ENCODE peak calls at places on chromosomes 5 and 9, in six cellular contexts. One of them, this sample, is unnamed.

GRCh38 chr9:91436841-91437240 is 13.2 kb upstream of the NFIL3 start:
- DNase-seq in H9: no peak
- DNase-seq in neuronal stem cell: no peak
- DNase-seq in IMR-90: no peak
- DNase-seq in H1: no peak
- DNase-seq in trophoblast cell: no peak
- DNase-seq in this sample: no peak

GRCh38 chr9:4292781-4293180 is 7.1 kb downstream of the GLIS3 start:
- DNase-seq in H9: no peak
- DNase-seq in neuronal stem cell: no peak
- DNase-seq in IMR-90: peak; percentile 17
- DNase-seq in H1: no peak
- DNase-seq in trophoblast cell: no peak
- DNase-seq in this sample: no peak

GRCh38 chr5:99061711-99062110 is 132.9 kb upstream of the CHD1 start:
- DNase-seq in H9: no peak
- DNase-seq in neuronal stem cell: no peak
- DNase-seq in IMR-90: peak; percentile 72
- DNase-seq in H1: no peak
- DNase-seq in trophoblast cell: peak; percentile 63
- DNase-seq in this sample: peak; percentile 37

GRCh38 chr9:91111876-91112275 is 249.8 kb downstream of the AUH start:
- DNase-seq in H9: no peak
- DNase-seq in neuronal stem cell: no peak
- DNase-seq in IMR-90: no peak
- DNase-seq in H1: no peak
- DNase-seq in trophoblast cell: no peak
- DNase-seq in this sample: no peak

GRCh38 chr9:128927731-128928411 is 7.1 kb downstream of the PHYHD1 start:
- DNase-seq in H9: peak; percentile 82
- DNase-seq in neuronal stem cell: peak; percentile 64
- DNase-seq in IMR-90: peak; percentile 47
- DNase-seq in H1: peak; percentile 46
- DNase-seq in trophoblast cell: peak; percentile 46
- DNase-seq in this sample: peak; percentile 54

GRCh38 chr9:92931606-92932005 is 15.7 kb upstream of the FGD3 start:
- DNase-seq in H9: no peak
- DNase-seq in neuronal stem cell: no peak
- DNase-seq in IMR-90: no peak
- DNase-seq in H1: no peak
- DNase-seq in trophoblast cell: no peak
- DNase-seq in this sample: no peak

GRCh38 chr5:53777864-53778618 is 217.6 kb downstream of the NDUFS4 start:
- DNase-seq in H9: no peak
- DNase-seq in neuronal stem cell: no peak
- DNase-seq in IMR-90: no peak
- DNase-seq in H1: no peak
- DNase-seq in trophoblast cell: no peak
- DNase-seq in this sample: no peak

GRCh38 chr5:37174928-37175327 is 74.2 kb downstream of the CPLANE1 start:
- DNase-seq in H9: peak; percentile 31
- DNase-seq in neuronal stem cell: no peak
- DNase-seq in IMR-90: no peak
- DNase-seq in H1: no peak
- DNase-seq in trophoblast cell: no peak
- DNase-seq in this sample: no peak

GRCh38 chr5:10656176-10656830 is 92.4 kb downstream of the ANKRD33B start:
- DNase-seq in H9: peak; percentile 17
- DNase-seq in neuronal stem cell: no peak
- DNase-seq in IMR-90: peak; percentile 54
- DNase-seq in H1: no peak
- DNase-seq in trophoblast cell: no peak
- DNase-seq in this sample: no peak

GRCh38 chr5:132022737-132023136 is 11.3 kb upstream of the ACSL6 start:
- DNase-seq in H9: no peak
- DNase-seq in neuronal stem cell: no peak
- DNase-seq in IMR-90: no peak
- DNase-seq in H1: no peak
- DNase-seq in trophoblast cell: no peak
- DNase-seq in this sample: no peak

GRCh38 chr5:109921735-109922395 is 232.1 kb downstream of the MAN2A1 start:
- DNase-seq in H9: no peak
- DNase-seq in neuronal stem cell: no peak
- DNase-seq in IMR-90: no peak
- DNase-seq in H1: no peak
- DNase-seq in trophoblast cell: no peak
- DNase-seq in this sample: no peak

GRCh38 chr5:171848487-171848886 is 62.9 kb downstream of the SMIM23 start:
- DNase-seq in H9: no peak
- DNase-seq in neuronal stem cell: no peak
- DNase-seq in IMR-90: no peak
- DNase-seq in H1: no peak
- DNase-seq in trophoblast cell: no peak
- DNase-seq in this sample: no peak

GRCh38 chr9:133996531-133997520 is 4.7 kb upstream of the VAV2 start:
- DNase-seq in H9: no peak
- DNase-seq in neuronal stem cell: no peak
- DNase-seq in IMR-90: no peak
- DNase-seq in H1: no peak
- DNase-seq in trophoblast cell: no peak
- DNase-seq in this sample: no peak

GRCh38 chr5:42495908-42496307 is 72.7 kb downstream of the GHR start:
- DNase-seq in H9: no peak
- DNase-seq in neuronal stem cell: no peak
- DNase-seq in IMR-90: no peak
- DNase-seq in H1: no peak
- DNase-seq in trophoblast cell: no peak
- DNase-seq in this sample: peak; percentile 28

GRCh38 chr5:154168395-154168794 is 22.1 kb upstream of the GALNT10 start:
- DNase-seq in H9: no peak
- DNase-seq in neuronal stem cell: no peak
- DNase-seq in IMR-90: no peak
- DNase-seq in H1: no peak
- DNase-seq in trophoblast cell: no peak
- DNase-seq in this sample: no peak

GRCh38 chr5:154164182-154164581 is 26.4 kb upstream of the GALNT10 start:
- DNase-seq in H9: no peak
- DNase-seq in neuronal stem cell: no peak
- DNase-seq in IMR-90: no peak
- DNase-seq in H1: no peak
- DNase-seq in trophoblast cell: no peak
- DNase-seq in this sample: no peak

GRCh38 chr5:154163327-154163997 is 27.1 kb upstream of the GALNT10 start:
- DNase-seq in H9: no peak
- DNase-seq in neuronal stem cell: no peak
- DNase-seq in IMR-90: no peak
- DNase-seq in H1: no peak
- DNase-seq in trophoblast cell: no peak
- DNase-seq in this sample: no peak

GRCh38 chr5:154166901-154167791 is 23.4 kb upstream of the GALNT10 start:
- DNase-seq in H9: peak; percentile 49
- DNase-seq in neuronal stem cell: no peak
- DNase-seq in IMR-90: no peak
- DNase-seq in H1: no peak
- DNase-seq in trophoblast cell: no peak
- DNase-seq in this sample: no peak

GRCh38 chr5:154165886-154166285 is 24.6 kb upstream of the GALNT10 start:
- DNase-seq in H9: peak; percentile 46
- DNase-seq in neuronal stem cell: no peak
- DNase-seq in IMR-90: no peak
- DNase-seq in H1: no peak
- DNase-seq in trophoblast cell: no peak
- DNase-seq in this sample: no peak
- H2BK5ac ChIP-seq in H9: no peak overlapping the region
- H2BK5ac ChIP-seq in neuronal stem cell: no peak overlapping the region
- H2BK5ac ChIP-seq in IMR-90: no peak overlapping the region
- H2BK5ac ChIP-seq in H1: no peak overlapping the region
- H2BK5ac ChIP-seq in trophoblast cell: no peak overlapping the region
- H2BK5ac ChIP-seq in this sample: no peak overlapping the region

DNA sequence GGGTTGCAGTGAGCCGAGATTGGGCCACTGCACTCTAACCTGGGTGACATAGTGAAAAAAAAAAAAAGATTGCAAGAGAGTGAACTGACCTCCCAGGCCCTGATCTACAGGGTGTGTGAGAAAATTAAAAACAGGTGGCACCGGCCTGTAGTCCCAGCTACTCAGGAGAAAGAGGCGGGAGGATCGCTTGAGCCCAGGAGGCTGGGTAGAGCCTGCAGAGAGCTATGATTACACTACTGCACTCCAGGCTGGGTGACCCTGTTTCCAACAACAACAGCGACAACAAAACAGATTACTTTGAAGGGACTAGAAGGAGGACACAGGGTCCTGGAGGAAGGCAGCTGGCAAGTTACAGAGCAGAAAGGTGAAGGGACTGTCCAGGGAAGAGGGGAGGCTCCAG is 42.2 kb upstream of the FABP6 start:
- DNase-seq in H9: peak; percentile 52
- DNase-seq in neuronal stem cell: no peak
- DNase-seq in IMR-90: no peak
- DNase-seq in H1: no peak
- DNase-seq in trophoblast cell: no peak
- DNase-seq in this sample: no peak
- H3K14ac ChIP-seq in H9: no peak overlapping the region
- H3K14ac ChIP-seq in neuronal stem cell: no peak overlapping the region
- H3K14ac ChIP-seq in IMR-90: no peak overlapping the region
- H3K14ac ChIP-seq in H1: no peak overlapping the region
- H3K14ac ChIP-seq in trophoblast cell: no peak overlapping the region
- H3K14ac ChIP-seq in this sample: peak overlapping the region; percentile 74

DNA sequence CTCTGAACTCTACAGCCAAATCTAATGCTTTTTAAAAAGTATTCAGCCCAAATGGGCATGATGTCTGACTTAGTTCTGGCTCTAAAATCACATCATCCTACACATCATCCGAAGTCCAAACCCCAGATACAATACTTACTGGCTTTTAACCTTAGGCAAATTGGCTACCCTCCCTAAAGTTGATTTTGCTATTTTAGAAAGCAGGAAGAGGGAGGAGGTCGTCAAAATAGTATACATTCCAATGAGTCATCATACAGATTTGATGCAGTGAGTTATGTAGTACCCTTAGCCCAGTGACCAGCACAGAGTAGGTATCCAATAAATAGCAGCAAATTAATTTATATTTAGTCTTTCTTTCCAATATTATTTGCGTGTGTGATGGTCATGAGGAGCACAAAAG is 582.0 kb upstream of the TUSC1 start:
- DNase-seq in H9: no peak
- DNase-seq in neuronal stem cell: no peak
- DNase-seq in IMR-90: peak; percentile 28
- DNase-seq in H1: no peak
- DNase-seq in trophoblast cell: no peak
- DNase-seq in this sample: peak; percentile 26
- H2AFZ ChIP-seq in H9: no peak overlapping the region
- H2AFZ ChIP-seq in neuronal stem cell: no peak overlapping the region
- H2AFZ ChIP-seq in IMR-90: no peak overlapping the region
- H2AFZ ChIP-seq in H1: no peak overlapping the region
- H2AFZ ChIP-seq in trophoblast cell: no peak overlapping the region
- H2AFZ ChIP-seq in this sample: no peak overlapping the region

GRCh38 chr5:139641116-139642080 is 6.8 kb upstream of the CXXC5 start:
- DNase-seq in H9: no peak
- DNase-seq in neuronal stem cell: no peak
- DNase-seq in IMR-90: no peak
- DNase-seq in H1: no peak
- DNase-seq in trophoblast cell: no peak
- DNase-seq in this sample: no peak
- H2BK5ac ChIP-seq in H9: no peak overlapping the region
- H2BK5ac ChIP-seq in neuronal stem cell: no peak overlapping the region
- H2BK5ac ChIP-seq in IMR-90: no peak overlapping the region
- H2BK5ac ChIP-seq in H1: peak overlapping the region; percentile 76
- H2BK5ac ChIP-seq in trophoblast cell: peak overlapping the region; percentile 4
- H2BK5ac ChIP-seq in this sample: no peak overlapping the region

GRCh38 chr9:2299156-2299842 is 284.2 kb downstream of the SMARCA2 start:
- DNase-seq in H9: no peak
- DNase-seq in neuronal stem cell: no peak
- DNase-seq in IMR-90: no peak
- DNase-seq in H1: no peak
- DNase-seq in trophoblast cell: peak; percentile 90
- DNase-seq in this sample: no peak
- H3K14ac ChIP-seq in H9: no peak overlapping the region
- H3K14ac ChIP-seq in neuronal stem cell: no peak overlapping the region
- H3K14ac ChIP-seq in IMR-90: no peak overlapping the region
- H3K14ac ChIP-seq in H1: no peak overlapping the region
- H3K14ac ChIP-seq in trophoblast cell: no peak overlapping the region
- H3K14ac ChIP-seq in this sample: no peak overlapping the region

GRCh38 chr5:51378061-51378409 is 5.2 kb upstream of the ISL1 start:
- DNase-seq in H9: no peak
- DNase-seq in neuronal stem cell: no peak
- DNase-seq in IMR-90: no peak
- DNase-seq in H1: no peak
- DNase-seq in trophoblast cell: no peak
- DNase-seq in this sample: no peak
- H2AFZ ChIP-seq in H9: no peak overlapping the region
- H2AFZ ChIP-seq in neuronal stem cell: no peak overlapping the region
- H2AFZ ChIP-seq in IMR-90: no peak overlapping the region
- H2AFZ ChIP-seq in H1: no peak overlapping the region
- H2AFZ ChIP-seq in trophoblast cell: no peak overlapping the region
- H2AFZ ChIP-seq in this sample: no peak overlapping the region

GRCh38 chr5:119426059-119426458 is 26.2 kb upstream of the HSD17B4 start:
- DNase-seq in H9: no peak
- DNase-seq in neuronal stem cell: no peak
- DNase-seq in IMR-90: no peak
- DNase-seq in H1: no peak
- DNase-seq in trophoblast cell: no peak
- DNase-seq in this sample: no peak

DNA sequence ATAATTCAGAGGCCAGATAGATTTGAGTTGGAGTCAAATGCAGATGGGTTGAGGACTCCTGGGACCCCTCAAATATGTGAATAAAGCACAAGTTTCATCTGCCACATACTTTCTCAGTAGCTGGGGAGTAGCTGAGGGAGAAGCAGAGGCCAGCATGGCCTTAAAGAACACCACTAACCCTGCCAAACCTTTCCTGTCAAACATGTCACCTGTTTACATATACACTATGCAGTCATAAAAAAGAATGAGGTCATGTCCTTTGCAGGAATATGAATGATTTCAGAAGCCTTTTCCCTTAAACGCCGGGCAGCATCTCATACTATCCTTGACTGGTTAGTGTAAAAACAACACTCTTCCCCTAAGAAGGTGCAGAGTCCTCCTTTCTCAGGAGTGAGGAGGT is 25.2 kb upstream of the HSD17B4 start:
- DNase-seq in H9: no peak
- DNase-seq in neuronal stem cell: no peak
- DNase-seq in IMR-90: no peak
- DNase-seq in H1: no peak
- DNase-seq in trophoblast cell: no peak
- DNase-seq in this sample: no peak
- H2BK5ac ChIP-seq in H9: no peak overlapping the region
- H2BK5ac ChIP-seq in neuronal stem cell: no peak overlapping the region
- H2BK5ac ChIP-seq in IMR-90: no peak overlapping the region
- H2BK5ac ChIP-seq in H1: no peak overlapping the region
- H2BK5ac ChIP-seq in trophoblast cell: no peak overlapping the region
- H2BK5ac ChIP-seq in this sample: no peak overlapping the region

GRCh38 chr5:9284272-9284671 is 261.6 kb downstream of the SEMA5A start:
- DNase-seq in H9: no peak
- DNase-seq in neuronal stem cell: no peak
- DNase-seq in IMR-90: no peak
- DNase-seq in H1: no peak
- DNase-seq in trophoblast cell: no peak
- DNase-seq in this sample: no peak
- H3K14ac ChIP-seq in H9: no peak overlapping the region
- H3K14ac ChIP-seq in neuronal stem cell: no peak overlapping the region
- H3K14ac ChIP-seq in IMR-90: no peak overlapping the region
- H3K14ac ChIP-seq in H1: no peak overlapping the region
- H3K14ac ChIP-seq in trophoblast cell: no peak overlapping the region
- H3K14ac ChIP-seq in this sample: no peak overlapping the region

This sample was measured in mesenchymal stem cell.